ENCODE peak calls at places on chromosomes 2 and 18, in five cellular contexts. J is neuronal stem cell, G is IMR-90, C is H1, Z is mesendoderm. U is an unnamed sample.

GRCh38 chr18:51711298-51711889 is 513.9 kb upstream of the MEX3C start:
- DNase-seq in J (no peak), G (no peak), C (no peak), Z (no peak), U (no peak)

GRCh38 chr2:77807531-77808215 is 285.5 kb upstream of the LRRTM4 start:
- DNase-seq in J (no peak), G (no peak), C (no peak), Z (peak), U (no peak)

GRCh38 chr2:19747310-19748072 is 154.3 kb downstream of the TTC32 start:
- DNase-seq in J (no peak), G (peak), C (no peak), Z (no peak), U (no peak)

GRCh38 chr18:75405341-75405740 is 22.2 kb downstream of the SMIM21 start:
- DNase-seq in J (no peak), G (peak), C (no peak), Z (no peak), U (no peak)

GRCh38 chr2:215429424-215429823 is 6.4 kb downstream of the FN1 start:
- DNase-seq in J (no peak), G (peak), C (no peak), Z (no peak), U (no peak)

GRCh38 chr18:9629709-9630108 is 15.3 kb upstream of the PPP4R1 start:
- DNase-seq in J (no peak), G (peak), C (no peak), Z (no peak), U (peak)

GRCh38 chr2:25062461-25062860 is 20.6 kb downstream of the EFR3B start:
- DNase-seq in J (no peak), G (no peak), C (no peak), Z (no peak), U (peak)

GRCh38 chr18:75161629-75162028 is 47.3 kb downstream of the PTGR3 start:
- DNase-seq in J (no peak), G (no peak), C (no peak), Z (peak), U (peak)

GRCh38 chr2:98016908-98017700 is 21.4 kb upstream of the TMEM131 start:
- DNase-seq in J (no peak), G (no peak), C (no peak), Z (no peak), U (no peak)

GRCh38 chr2:127619901-127620705 is 25.9 kb upstream of the GPR17 start:
- DNase-seq in J (no peak), G (no peak), C (peak), Z (no peak), U (no peak)

GRCh38 chr2:240586919-240587800 is 626 bp downstream of the CAPN10 start:
- DNase-seq in J (no peak), G (no peak), C (no peak), Z (peak), U (no peak)

GRCh38 chr2:224958466-224958857 is 83.8 kb downstream of the DOCK10 start:
- DNase-seq in J (no peak), G (peak), C (no peak), Z (no peak), U (no peak)

GRCh38 chr2:165827219-165827920 is 33.3 kb upstream of the GALNT3 start:
- DNase-seq in J (no peak), G (no peak), C (no peak), Z (no peak), U (no peak)

GRCh38 chr18:38545071-38545470 is 979.5 kb upstream of the CELF4 start:
- DNase-seq in J (no peak), G (no peak), C (peak), Z (peak), U (no peak)

GRCh38 chr18:51921862-51922261 is 418.1 kb upstream of the DCC start:
- DNase-seq in J (no peak), G (no peak), C (no peak), Z (no peak), U (no peak)

GRCh38 chr2:73091164-73091563 is 19.7 kb upstream of the SFXN5 start:
- DNase-seq in J (peak), G (peak), C (no peak), Z (peak), U (peak)

GRCh38 chr2:235478609-235479008 is 15.2 kb upstream of the AGAP1 start:
- DNase-seq in J (no peak), G (no peak), C (no peak), Z (no peak), U (no peak)

GRCh38 chr2:160920791-160921303 is 239.4 kb upstream of the TANK start:
- DNase-seq in J (no peak), G (peak), C (no peak), Z (no peak), U (peak)

GRCh38 chr2:43023791-43024514 is 202.5 kb downstream of the ZFP36L2 start:
- DNase-seq in J (no peak), G (no peak), C (no peak), Z (no peak), U (no peak)

GRCh38 chr2:218028189-218028495 is 25.3 kb upstream of the TNS1 start:
- DNase-seq in J (no peak), G (no peak), C (no peak), Z (no peak), U (no peak)

GRCh38 chr2:6970976-6971480 is 53.8 kb downstream of the RNF144A start:
- DNase-seq in J (no peak), G (no peak), C (no peak), Z (no peak), U (no peak)

GRCh38 chr2:73870084-73870483 is 22.7 kb upstream of the ACTG2 start:
- DNase-seq in J (no peak), G (peak), C (no peak), Z (no peak), U (no peak)

GRCh38 chr2:8044046-8044594 is 637.7 kb upstream of the ID2 start:
- DNase-seq in J (no peak), G (no peak), C (no peak), Z (no peak), U (no peak)

GRCh38 chr2:206083602-206084467 is 2.1 kb downstream of the INO80D start:
- DNase-seq in J (no peak), G (no peak), C (peak), Z (peak), U (no peak)

GRCh38 chr2:168336786-168337388 is 89.5 kb upstream of the STK39 start:
- DNase-seq in J (no peak), G (no peak), C (peak), Z (peak), U (peak)

GRCh38 chr2:101089419-101089818 is 61.8 kb downstream of the TBC1D8 start:
- DNase-seq in J (no peak), G (no peak), C (no peak), Z (no peak), U (peak)

GRCh38 chr2:238873841-238874240 is 26.0 kb downstream of the TWIST2 start:
- DNase-seq in J (no peak), G (no peak), C (no peak), Z (no peak), U (no peak)

GRCh38 chr2:177670791-177671528 is 278.4 kb downstream of the AGPS start:
- DNase-seq in J (no peak), G (no peak), C (no peak), Z (peak), U (no peak)

GRCh38 chr2:48284624-48285212 is 245.2 kb upstream of the STON1 start:
- DNase-seq in J (no peak), G (no peak), C (no peak), Z (peak), U (peak)

GRCh38 chr2:230666885-230667712 is 45.5 kb upstream of the CAB39 start:
- DNase-seq in J (no peak), G (peak), C (no peak), Z (peak), U (no peak)

GRCh38 chr2:228652366-228652765 is 470.9 kb upstream of the SPHKAP start:
- DNase-seq in J (no peak), G (peak), C (no peak), Z (peak), U (peak)

GRCh38 chr18:63787673-63788072 is 12.5 kb downstream of the SERPINB7 start:
- DNase-seq in J (no peak), G (no peak), C (no peak), Z (no peak), U (no peak)

GRCh38 chr2:98768765-98769476 is 38.0 kb upstream of the MGAT4A start:
- DNase-seq in J (no peak), G (no peak), C (no peak), Z (no peak), U (no peak)

GRCh38 chr2:60530660-60531276 is 22.7 kb downstream of the BCL11A start:
- DNase-seq in J (no peak), G (no peak), C (peak), Z (peak), U (no peak)

DNA sequence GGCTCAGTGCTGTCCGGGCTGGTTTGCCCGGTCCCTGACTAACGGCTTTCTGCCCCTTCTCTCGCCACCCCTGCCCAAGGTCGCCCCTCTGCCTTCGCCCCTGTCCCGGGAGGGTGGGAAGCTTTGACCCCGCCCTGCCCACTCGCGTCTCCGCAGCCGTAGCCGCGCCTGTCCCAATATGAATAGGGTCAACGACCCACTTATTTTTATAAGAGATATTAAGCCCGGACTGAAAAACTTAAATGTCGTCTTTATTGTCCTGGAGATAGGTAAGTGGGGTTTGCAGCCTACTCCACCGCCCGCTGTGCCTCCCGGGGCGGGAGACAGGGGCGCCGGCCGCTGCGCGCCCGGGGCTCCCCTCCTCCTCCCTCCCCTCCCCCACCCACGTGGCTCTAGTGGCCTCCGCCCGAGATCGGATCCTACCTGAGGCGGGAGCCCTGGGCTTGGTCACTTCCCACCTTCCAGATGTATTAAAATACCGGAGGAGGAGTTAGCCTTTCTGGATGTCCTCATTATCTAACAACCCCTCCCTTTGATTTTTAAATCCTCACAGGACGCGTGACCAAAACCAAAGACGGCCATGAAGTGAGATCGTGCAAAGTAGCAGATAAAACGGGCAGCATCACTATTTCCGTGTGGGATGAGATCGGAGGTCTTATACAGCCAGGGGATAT is 638 bp downstream of the NABP1 start:
- DNase-seq in J (no peak), G (no peak), C (peak), Z (peak), U (peak)
- H3K4ac ChIP-seq in J (no peak), G (peak), C (no peak), Z (peak), U (peak)

GRCh38 chr2:71694501-71695234 is 241.3 kb downstream of the DYSF start:
- DNase-seq in J (no peak), G (no peak), C (peak), Z (no peak), U (no peak)
- H3K18ac ChIP-seq in J (peak), G (no peak), C (peak), Z (no peak), U (no peak)

GRCh38 chr2:204451766-204452165 is 93.5 kb upstream of the PARD3B start:
- DNase-seq in J (no peak), G (no peak), C (no peak), Z (no peak), U (no peak)
- H3K27ac ChIP-seq in J (peak), G (no peak), C (no peak), Z (no peak), U (peak)

DNA sequence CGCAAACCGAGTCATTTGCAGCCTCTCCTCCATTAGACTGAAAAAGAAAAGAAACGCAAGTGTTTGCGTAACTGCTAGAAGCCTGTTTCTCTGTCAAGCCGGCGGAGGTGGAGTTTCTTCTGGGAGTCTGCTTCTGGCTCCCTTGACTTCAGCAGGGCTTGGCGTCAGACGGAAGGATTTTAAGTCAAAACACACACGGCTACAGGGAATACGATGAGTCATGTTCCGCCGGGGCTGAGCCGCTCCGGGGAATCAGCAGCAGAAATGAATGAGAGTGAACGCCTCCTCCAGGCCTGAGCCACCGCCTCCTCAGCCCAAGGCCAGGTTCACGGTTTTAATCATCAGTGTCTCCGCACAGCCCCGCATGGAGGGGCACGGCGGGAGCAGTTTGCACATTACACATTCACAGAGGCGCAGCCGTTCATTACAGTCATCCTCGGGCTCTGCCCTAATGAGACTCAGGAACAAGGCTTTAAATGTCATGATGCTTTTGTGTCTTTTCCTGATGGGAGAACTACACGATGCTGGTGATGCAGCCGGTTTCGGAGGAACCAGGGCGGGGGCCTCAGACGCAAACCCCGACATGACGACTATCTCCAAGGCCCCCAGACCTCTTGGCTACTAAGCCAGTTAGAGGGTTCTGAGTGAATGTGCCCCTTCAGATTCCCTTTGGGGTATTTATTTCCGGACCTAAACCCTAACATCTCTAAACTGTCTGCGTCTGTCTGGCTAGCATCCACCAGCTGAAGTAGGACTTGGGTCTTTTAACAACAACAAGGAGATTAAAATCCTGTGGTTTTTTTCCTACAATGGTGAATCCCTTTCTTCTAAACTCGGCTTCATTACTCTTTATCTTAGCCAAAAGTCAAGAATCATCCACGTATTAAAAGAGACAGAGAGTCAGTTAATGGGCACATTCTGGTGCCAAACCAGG is 11.1 kb upstream of the SCG2 start:
- DNase-seq in J (no peak), G (peak), C (peak), Z (peak), U (peak)
- H3K4ac ChIP-seq in J (no peak), G (peak), C (no peak), Z (no peak), U (no peak)

U was measured in trophoblast cell.